ENCODE peak calls at places on chromosome 14, in nine cellular contexts. T is nephron progenitor cell, I is PC-3, W is left ventricle myocardium inferior, B is left lung, V is HepG2, Z is AG09319, H is activated B cell treated with CpG ODN at 0.5 μM for 24 hours, Y is endothelial cell. K is an unnamed sample.
A peak's percentile ranks its signal among the peaks of the same experiment; 100 is the strongest.

GRCh38 chr14:75334191-75335051 is 55.8 kb downstream of the FOS start:
- DNase-seq in T (no peak), B (peak; percentile 65), Y (no peak), W (peak; percentile 60), Z (no peak), V (no peak), H (no peak), I (no peak), K (no peak)

GRCh38 chr14:40983604-40984003 is 623.1 kb upstream of the LRFN5 start:
- DNase-seq in H (no peak), I (peak; percentile 63), W (no peak), Z (no peak), V (no peak), Y (no peak), T (no peak), B (no peak), K (no peak)

GRCh38 chr14:39396448-39396847 is 35.8 kb downstream of the FBXO33 start:
- DNase-seq in I (no peak), Y (no peak), Z (no peak), T (no peak), B (no peak), W (no peak), V (no peak), H (no peak), K (no peak)

GRCh38 chr14:81625343-81625742 is 91.7 kb upstream of the SEL1L start:
- DNase-seq in H (no peak), Z (no peak), Y (no peak), T (no peak), I (peak; percentile 55), W (no peak), B (no peak), V (peak; percentile 28), K (no peak)

GRCh38 chr14:70013269-70013873 is 134.2 kb downstream of the SMOC1 start:
- DNase-seq in Y (peak; percentile 77), B (no peak), H (no peak), V (peak; percentile 41), T (peak; percentile 56), Z (no peak), W (no peak), I (peak; percentile 49), K (no peak)

GRCh38 chr14:101017806-101018560 is 114.5 kb upstream of the RTL1 start:
- DNase-seq in Z (no peak), W (no peak), T (no peak), Y (peak; percentile 0), V (no peak), B (no peak), H (no peak), I (no peak), K (no peak)

GRCh38 chr14:69657961-69658360 is 46.6 kb downstream of the SUSD6 start:
- DNase-seq in I (peak; percentile 79), V (peak; percentile 63), Y (no peak), B (peak; percentile 72), T (peak; percentile 17), W (no peak), H (no peak), Z (no peak), K (no peak)

GRCh38 chr14:97120204-97121120 is 323.3 kb downstream of the VRK1 start:
- DNase-seq in Z (no peak), H (no peak), B (no peak), V (no peak), W (no peak), Y (no peak), I (peak; percentile 30), T (no peak), K (no peak)

GRCh38 chr14:104218361-104219180 is 80.2 kb downstream of the KIF26A start:
- DNase-seq in V (no peak), T (no peak), Z (no peak), B (no peak), Y (no peak), H (no peak), I (no peak), W (peak; percentile 10), K (no peak)

GRCh38 chr14:100790785-100791667 is 34.9 kb upstream of the MEG3 start:
- DNase-seq in H (no peak), W (no peak), V (no peak), Y (no peak), Z (peak; percentile 29), I (no peak), B (no peak), T (no peak), K (no peak)

GRCh38 chr14:34628681-34629135 is 1.2 kb downstream of the SNX6 start:
- DNase-seq in Y (no peak), Z (no peak), I (no peak), H (no peak), V (peak; percentile 48), W (peak; percentile 23), T (peak; percentile 3), B (no peak), K (no peak)

GRCh38 chr14:23665302-23666016 is 29.3 kb downstream of the DHRS2 start:
- DNase-seq in W (no peak), I (peak; percentile 7), T (no peak), Y (no peak), V (no peak), B (no peak), Z (no peak), H (no peak), K (no peak)

GRCh38 chr14:79016828-79017505 is 846.8 kb downstream of the NRXN3 start:
- DNase-seq in W (no peak), B (no peak), H (no peak), T (no peak), I (peak; percentile 81), Z (peak; percentile 22), V (peak; percentile 10), Y (no peak), K (no peak)

GRCh38 chr14:56482306-56482705 is 97.3 kb upstream of the TMEM260 start:
- DNase-seq in B (no peak), H (no peak), Y (peak; percentile 47), W (no peak), T (peak; percentile 49), V (no peak), Z (no peak), I (peak; percentile 53), K (no peak)

GRCh38 chr14:77307099-77307496 is 13.6 kb downstream of the POMT2 start:
- DNase-seq in W (no peak), Y (no peak), V (peak; percentile 58), T (no peak), I (no peak), H (no peak), Z (no peak), B (no peak), K (no peak)

GRCh38 chr14:36449903-36450302 is 70.1 kb downstream of the NKX2-1 start:
- DNase-seq in H (no peak), Y (no peak), V (no peak), Z (no peak), T (no peak), I (no peak), W (no peak), B (no peak), K (no peak)
- TF ChIP-seq CTCF in H (no peak), Y (no peak), V (no peak), Z (no peak), T (no peak), I (peak; percentile 37), W (no peak), B (no peak), K (no peak)

GRCh38 chr14:86057018-86057667 is 527.2 kb downstream of the FLRT2 start:
- DNase-seq in W (no peak), I (peak; percentile 36), T (peak; percentile 35), V (peak; percentile 6), Z (no peak), Y (peak; percentile 30), H (no peak), B (no peak), K (no peak)
- TF ChIP-seq CTCF in W (peak; percentile 57), I (peak; percentile 69), T (peak; percentile 97), V (peak; percentile 58), Z (peak; percentile 79), Y (peak; percentile 93), H (peak; percentile 17), B (peak; percentile 71), K (peak; percentile 94)

DNA sequence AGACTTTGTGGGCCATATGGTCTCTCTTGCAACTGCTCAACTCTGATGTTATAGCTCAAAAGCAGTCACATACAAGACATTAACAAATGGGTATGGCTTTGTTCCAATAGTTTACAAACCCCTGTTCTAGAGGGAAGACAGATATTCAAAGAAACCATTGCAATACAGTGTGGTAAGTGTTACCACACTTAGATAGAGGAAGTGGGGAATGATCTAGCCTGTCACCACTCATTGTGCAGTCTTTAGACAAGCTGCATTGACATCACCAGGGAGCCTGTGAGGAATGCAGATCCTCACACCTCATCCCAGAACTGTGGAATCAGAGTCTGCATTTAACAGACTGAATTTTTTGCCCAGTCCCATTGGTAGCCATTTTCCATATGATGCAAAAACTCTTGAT is 80.0 kb upstream of the RGS6 start:
- DNase-seq in H (no peak), W (no peak), I (no peak), T (no peak), Y (no peak), V (no peak), Z (no peak), B (no peak), K (no peak)
- TF ChIP-seq CTCF in H (no peak), W (no peak), I (no peak), T (no peak), Y (no peak), V (no peak), Z (no peak), B (no peak), K (no peak)

DNA sequence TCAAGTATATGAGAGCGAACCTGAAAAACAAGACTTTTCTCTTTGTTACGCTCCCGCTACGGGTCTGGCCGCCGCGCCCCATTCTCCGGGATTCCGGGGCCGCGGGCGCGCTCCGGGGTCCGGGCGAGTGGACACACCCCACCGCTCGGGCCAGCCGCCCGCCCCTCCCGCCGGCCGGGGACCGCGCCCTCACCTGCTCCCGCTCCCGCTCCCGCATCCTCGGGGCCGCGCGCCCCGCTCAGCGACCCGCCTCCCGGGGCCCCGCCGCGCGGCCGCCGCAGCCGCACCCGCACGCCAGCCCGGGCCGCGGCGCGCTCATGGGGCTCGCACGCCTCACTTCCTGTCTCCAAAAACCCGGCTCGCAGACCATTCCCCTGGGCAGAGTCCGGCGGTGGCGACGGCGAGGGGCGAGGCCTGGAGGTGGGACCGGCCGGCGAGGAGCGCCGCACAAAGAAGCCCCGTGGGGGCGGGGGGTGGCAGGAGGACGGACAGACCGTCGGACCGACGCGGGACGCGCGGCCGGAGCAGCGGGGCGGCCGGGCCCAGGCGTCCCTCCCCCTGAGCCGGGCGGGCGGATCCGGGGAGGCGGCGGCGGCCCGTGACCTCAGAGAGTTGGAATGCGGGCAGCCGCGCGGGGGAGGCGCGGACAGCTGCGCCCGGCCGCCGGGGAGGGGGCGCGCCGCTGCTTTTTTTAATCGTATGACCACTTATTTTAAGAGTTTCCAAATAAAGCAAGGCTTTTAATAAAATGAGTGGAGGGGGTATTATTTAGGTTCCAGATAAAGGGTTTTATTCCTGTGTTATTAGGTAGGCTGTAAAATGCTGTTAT is at the start of gene PTPN21:
- DNase-seq in H (peak; percentile 27), B (peak; percentile 73), T (peak; percentile 87), Z (no peak), V (peak; percentile 43), Y (peak; percentile 74), I (peak; percentile 81), W (peak; percentile 82), K (no peak)
- TF ChIP-seq CTCF in H (no peak), B (no peak), T (no peak), Z (no peak), V (no peak), Y (no peak), I (no peak), W (no peak), K (no peak)

GRCh38 chr14:90517431-90517841 is 120.6 kb downstream of the CALM1 start:
- DNase-seq in V (peak; percentile 23), Y (no peak), I (no peak), Z (no peak), W (no peak), H (no peak), B (peak; percentile 57), T (no peak), K (no peak)
- TF ChIP-seq CTCF in V (no peak), Y (no peak), I (no peak), Z (no peak), W (no peak), H (no peak), B (no peak), T (no peak), K (no peak)

GRCh38 chr14:52446355-52446754 is 106.0 kb downstream of the TXNDC16 start:
- DNase-seq in W (no peak), Y (no peak), Z (no peak), V (peak; percentile 15), T (no peak), B (no peak), H (no peak), I (no peak), K (no peak)
- TF ChIP-seq CTCF in W (no peak), Y (no peak), Z (no peak), V (no peak), T (no peak), B (no peak), H (no peak), I (no peak), K (no peak)

K was measured in D721Med.